ENCODE peak calls at places on chromosomes 5 and 9, in ten cellular contexts. U, F, E, O, R, Q, L, T, A and S are unnamed samples.

GRCh38 chr5:80094339-80094738 is 59.2 kb downstream of the THBS4 start:
- DNase-seq in R (no peak), A (no peak), Q (no peak), L (no peak), U (no peak), F (no peak), T (no peak), E (no peak), O (no peak), S (no peak)

GRCh38 chr9:83430681-83431080 is 107.5 kb downstream of the FRMD3 start:
- DNase-seq in R (no peak), Q (no peak), U (no peak), F (no peak), E (no peak), O (no peak), T (no peak), L (no peak), A (no peak), S (no peak)

GRCh38 chr5:65198777-65199120 is 283.0 kb downstream of the ADAMTS6 start:
- DNase-seq in A (no peak), L (no peak), R (no peak), Q (no peak), U (no peak), E (peak; percentile 96), T (no peak), F (no peak), O (peak; percentile 100), S (no peak)

GRCh38 chr9:79023134-79023577 is 548.6 kb upstream of the TLE4 start:
- DNase-seq in E (peak; percentile 92), A (no peak), O (peak; percentile 97), U (peak; percentile 44), L (no peak), T (no peak), Q (no peak), F (no peak), R (no peak), S (no peak)

GRCh38 chr5:127092690-127093089 is 19.4 kb upstream of the C5orf63 start:
- DNase-seq in F (no peak), L (no peak), A (no peak), O (peak; percentile 67), U (no peak), T (no peak), Q (no peak), R (no peak), E (no peak), S (no peak)

GRCh38 chr5:170451764-170452365 is 52.0 kb upstream of the KCNIP1 start:
- DNase-seq in T (no peak), F (no peak), Q (no peak), A (no peak), R (no peak), L (no peak), E (no peak), O (peak; percentile 62), U (no peak), S (no peak)

GRCh38 chr5:66326276-66326675 is 182.2 kb downstream of the SREK1 start:
- DNase-seq in Q (no peak), F (no peak), E (no peak), L (no peak), A (no peak), R (no peak), O (no peak), U (no peak), T (no peak), S (no peak)

GRCh38 chr5:41264019-41264418 is 50.7 kb upstream of the C6 start:
- DNase-seq in O (peak; percentile 8), Q (no peak), A (peak; percentile 53), L (no peak), U (no peak), T (no peak), R (no peak), F (no peak), E (no peak), S (no peak)

GRCh38 chr5:141382469-141383294 is at the start of gene PCDHGA7:
- DNase-seq in L (peak; percentile 59), Q (no peak), E (no peak), O (peak; percentile 30), F (no peak), R (no peak), T (no peak), U (no peak), A (no peak), S (no peak)

GRCh38 chr5:172647341-172648007 is 6.4 kb downstream of the NEURL1B start:
- DNase-seq in F (no peak), A (no peak), U (no peak), T (peak; percentile 78), O (no peak), E (no peak), R (no peak), Q (no peak), L (no peak), S (no peak)

DNA sequence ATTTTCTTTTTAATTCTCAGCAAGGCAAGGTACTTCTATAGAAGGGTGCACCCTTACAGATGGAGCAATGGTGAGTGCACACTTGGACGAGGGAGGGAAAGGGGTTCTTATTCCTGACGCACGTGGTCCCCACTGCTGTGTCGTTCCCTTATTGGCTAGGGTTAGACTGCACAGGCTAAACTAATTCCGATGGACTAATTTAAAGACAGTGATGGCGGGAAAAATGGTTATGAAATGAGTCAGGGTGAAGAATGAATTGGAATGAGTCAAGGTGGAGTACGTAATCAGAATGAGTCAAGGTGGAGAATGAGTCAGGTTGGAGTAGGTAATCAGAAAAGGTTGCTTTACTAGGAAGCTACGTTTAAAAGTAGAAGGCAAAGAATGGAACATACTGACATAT is 2.0 kb upstream of the HMGCS1 start:
- DNase-seq in T (no peak), Q (no peak), O (peak; percentile 53), F (no peak), R (no peak), L (no peak), A (no peak), U (peak; percentile 84), E (no peak), S (no peak)
- H3K27ac ChIP-seq in T (no peak overlapping the region), Q (no peak overlapping the region), O (no peak overlapping the region), F (no peak overlapping the region), R (peak overlapping the region; percentile 98), L (no peak overlapping the region), A (no peak overlapping the region), U (peak overlapping the region; percentile 34), E (peak overlapping the region; percentile 94), S (no peak overlapping the region)

GRCh38 chr5:131387236-131387635 is 123.4 kb downstream of the CDC42SE2 start:
- DNase-seq in U (no peak), O (no peak), F (no peak), A (no peak), E (no peak), L (no peak), R (no peak), Q (no peak), T (no peak), S (no peak)

GRCh38 chr5:131392461-131393095 is 128.7 kb downstream of the CDC42SE2 start:
- DNase-seq in L (no peak), T (no peak), A (no peak), U (no peak), O (no peak), F (no peak), Q (no peak), R (no peak), E (no peak), S (no peak)

GRCh38 chr5:131389096-131389868 is 125.4 kb downstream of the CDC42SE2 start:
- DNase-seq in E (no peak), U (no peak), L (no peak), O (no peak), R (no peak), T (no peak), F (no peak), Q (no peak), A (no peak), S (no peak)

GRCh38 chr5:131386779-131387178 is 122.9 kb downstream of the CDC42SE2 start:
- DNase-seq in E (no peak), U (no peak), T (no peak), Q (no peak), A (no peak), F (no peak), L (no peak), R (no peak), O (peak; percentile 21), S (no peak)

DNA sequence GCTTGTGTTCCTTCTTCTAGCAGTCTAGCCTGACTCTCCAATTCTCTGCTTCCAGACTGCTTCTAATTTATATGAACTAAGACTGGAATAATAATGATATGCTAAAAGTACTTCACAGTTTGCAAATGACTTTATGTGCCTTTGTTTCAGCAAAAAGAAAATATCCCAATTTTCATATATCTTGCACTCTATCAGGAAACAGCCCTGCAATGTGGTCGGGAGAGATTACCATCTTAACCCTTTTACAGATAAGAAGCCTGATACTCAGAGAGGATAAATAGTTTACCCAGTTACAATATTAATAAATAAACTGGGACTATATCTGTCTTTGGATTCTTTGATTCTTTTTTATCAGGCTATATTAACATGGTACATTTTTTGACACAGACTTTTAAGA is 126.0 kb downstream of the CDC42SE2 start:
- DNase-seq in O (no peak), Q (no peak), A (no peak), U (no peak), F (no peak), R (no peak), L (no peak), T (no peak), E (no peak), S (no peak)
- H3K4me1 ChIP-seq in O (peaks cover 9% of the 10 kb centered on the region), Q (peaks cover 22% of the 10 kb centered on the region), A (peaks cover 1% of the 10 kb centered on the region), U (no peaks in the 10 kb centered on the region), F (no peaks in the 10 kb centered on the region), R (peaks cover 31% of the 10 kb centered on the region), L (no peaks in the 10 kb centered on the region), T (no peaks in the 10 kb centered on the region), E (no peaks in the 10 kb centered on the region), S (peaks cover 28% of the 10 kb centered on the region)

GRCh38 chr9:122381206-122381950 is 10.6 kb downstream of the PTGS1 start:
- DNase-seq in T (peak; percentile 41), R (no peak), Q (no peak), F (no peak), E (no peak), U (no peak), L (no peak), A (no peak), O (no peak), S (no peak)

GRCh38 chr9:122380293-122380692 is 9.5 kb downstream of the PTGS1 start:
- DNase-seq in F (no peak), O (no peak), U (no peak), A (no peak), R (no peak), L (no peak), Q (no peak), T (no peak), E (no peak), S (no peak)

GRCh38 chr9:122378236-122378635 is 7.4 kb downstream of the PTGS1 start:
- DNase-seq in Q (no peak), O (no peak), A (no peak), E (no peak), U (no peak), F (no peak), L (no peak), R (no peak), T (peak; percentile 23), S (no peak)

GRCh38 chr9:122377241-122378164 is 6.7 kb downstream of the PTGS1 start:
- DNase-seq in R (no peak), T (peak; percentile 24), U (no peak), A (no peak), Q (no peak), F (no peak), E (no peak), O (no peak), L (no peak), S (no peak)

GRCh38 chr9:122379340-122379739 is 8.5 kb downstream of the PTGS1 start:
- DNase-seq in Q (no peak), A (no peak), R (no peak), L (peak; percentile 43), U (no peak), E (no peak), T (peak; percentile 32), O (no peak), F (no peak), S (no peak)
- TF ChIP-seq CTCF in Q (peak; percentile 24), A (no peak), R (no peak), L (peak; percentile 88), U (peak; percentile 85), E (peak; percentile 68), T (no peak), O (peak; percentile 28), F (peak; percentile 19), S (no peak)

GRCh38 chr5:6705088-6705487 is 8.1 kb upstream of the TENT4A start:
- DNase-seq in F (no peak), Q (no peak), L (no peak), T (no peak), O (peak; percentile 44), E (no peak), A (no peak), R (no peak), U (no peak), S (no peak)
- H3K27ac ChIP-seq in F (peak overlapping the region; percentile 84), Q (peak overlapping the region; percentile 51), L (no peak overlapping the region), T (no peak overlapping the region), O (peak overlapping the region; percentile 90), E (peak overlapping the region; percentile 71), A (no peak overlapping the region), R (peak overlapping the region; percentile 74), U (peak overlapping the region; percentile 52), S (peak overlapping the region; percentile 56)